ENCODE peak calls at places on chromosomes 7 and 10, in six cellular contexts. O is OCI-M1; C is stimulated activated naive CD8-positive, alpha-beta T cell treated with anti-CD3 and anti-CD28 coated beads, Interleukin-15, Interleukin-2, amounts not matched to agents 100 U/mL and 50 U/mL, for 24 hours; T is body of pancreas; R is activated CD4-positive, alpha-beta T cell treated with anti-CD3 and anti-CD28 coated beads, Interleukin-2, amount 50 U/mL, for 48 hours; J is GM23248. V is an unnamed sample.

GRCh38 chr7:96674565-96674964 is 35.1 kb downstream of the SEM1 start:
- DNase-seq in O (no peak), C (no peak), T (no peak), R (no peak), J (no peak), V (no peak)

GRCh38 chr10:28879875-28880381 is 202.6 kb downstream of the BAMBI start:
- DNase-seq in O (no peak), C (no peak), T (no peak), R (no peak), J (no peak), V (no peak)

GRCh38 chr7:151107882-151108281 is 21.6 kb downstream of the AGAP3 start:
- DNase-seq in O (no peak), C (no peak), T (no peak), R (no peak), J (no peak), V (no peak)

GRCh38 chr10:80164596-80164995 is 32.1 kb downstream of the PLAC9 start:
- DNase-seq in O (no peak), C (no peak), T (no peak), R (no peak), J (no peak), V (no peak)

GRCh38 chr10:87691515-87692070 is 31.9 kb downstream of the PAPSS2 start:
- DNase-seq in O (peak; percentile 72), C (no peak), T (no peak), R (no peak), J (no peak), V (no peak)

GRCh38 chr10:63675171-63675570 is 154.0 kb downstream of the REEP3 start:
- DNase-seq in O (no peak), C (no peak), T (no peak), R (no peak), J (peak; percentile 46), V (no peak)

GRCh38 chr10:82742478-82742877 is 867.5 kb downstream of the NRG3 start:
- DNase-seq in O (peak; percentile 25), C (no peak), T (no peak), R (no peak), J (peak; percentile 48), V (peak; percentile 35)

GRCh38 chr7:134625571-134625970 is 21.1 kb upstream of the BPGM start:
- DNase-seq in O (no peak), C (no peak), T (no peak), R (no peak), J (peak; percentile 92), V (no peak)

GRCh38 chr10:68156373-68157185 is 47.3 kb downstream of the MYPN start:
- DNase-seq in O (peak; percentile 83), C (peak; percentile 67), T (peak; percentile 74), R (peak; percentile 55), J (peak; percentile 84), V (no peak)

GRCh38 chr10:99966306-99966705 is 43.4 kb downstream of the DNMBP start:
- DNase-seq in O (no peak), C (no peak), T (no peak), R (no peak), J (peak; percentile 97), V (no peak)